ENCODE peak calls at places on chromosomes 4 and X, in four cellular contexts. Y is left lung, T is small intestine, M is heart right ventricle. F is an unnamed sample. For H3K4me1, the result is how much of the 10 kb centered on the place peaks cover.

GRCh38 chrX:153606503-153606902 is 7.6 kb upstream of the CCNQ start:
- DNase-seq in Y (no peak), M (no peak), T (no peak), F (no peak)

GRCh38 chr4:7291372-7292135 is 99.2 kb downstream of the SORCS2 start:
- DNase-seq in T (no peak), Y (peak), M (peak), F (no peak)

GRCh38 chr4:10180927-10181744 is 64.5 kb upstream of the WDR1 start:
- DNase-seq in T (no peak), M (no peak), Y (no peak), F (no peak)

GRCh38 chrX:38166478-38167083 is 54.1 kb downstream of the SRPX start:
- DNase-seq in M (no peak), Y (no peak), T (peak), F (peak)

GRCh38 chr4:63296773-63297172 is 1112.5 kb downstream of the TECRL start:
- DNase-seq in M (no peak), T (no peak), Y (no peak), F (no peak)

GRCh38 chr4:64545593-64545992 is 136.3 kb upstream of the TECRL start:
- DNase-seq in Y (peak), M (no peak), T (no peak), F (no peak)

GRCh38 chr4:128636906-128637305 is 172.6 kb upstream of the JADE1 start:
- DNase-seq in M (no peak), Y (no peak), T (no peak), F (no peak)

GRCh38 chr4:18318682-18319410 is 297.3 kb upstream of the LCORL start:
- DNase-seq in Y (peak), T (peak), M (peak), F (no peak)

GRCh38 chr4:123110147-123110546 is 187.8 kb upstream of the NUDT6 start:
- DNase-seq in Y (no peak), M (no peak), T (no peak), F (no peak)

GRCh38 chrX:150926304-150926703 is 27.8 kb upstream of the CD99L2 start:
- DNase-seq in M (no peak), T (no peak), Y (no peak), F (no peak)

GRCh38 chrX:154123241-154124219 is 20.5 kb upstream of the OPN1LW start:
- DNase-seq in T (peak), Y (peak), M (peak), F (peak)

GRCh38 chr4:170522427-170522970 is 432.7 kb upstream of the AADAT start:
- DNase-seq in T (no peak), M (no peak), Y (no peak), F (no peak)

GRCh38 chr4:183249854-183250253 is 70.2 kb downstream of the CLDN22 start:
- DNase-seq in Y (no peak), T (peak), M (no peak), F (no peak)

GRCh38 chr4:82748781-82749504 is 49.7 kb downstream of the SCD5 start:
- DNase-seq in M (no peak), Y (no peak), T (no peak), F (no peak)

GRCh38 chr4:4631150-4631549 is 89.3 kb upstream of the STX18 start:
- DNase-seq in T (no peak), Y (no peak), M (no peak), F (no peak)

GRCh38 chr4:22237155-22237751 is 278.6 kb downstream of the ADGRA3 start:
- DNase-seq in M (peak), T (peak), Y (peak), F (peak)

GRCh38 chr4:22238742-22239141 is 277.1 kb downstream of the ADGRA3 start:
- DNase-seq in M (no peak), Y (peak), T (peak), F (peak)

GRCh38 chr4:22240814-22241213 is 275.1 kb downstream of the ADGRA3 start:
- DNase-seq in T (no peak), M (no peak), Y (no peak), F (no peak)

GRCh38 chr4:22235798-22236197 is 280.1 kb downstream of the ADGRA3 start:
- DNase-seq in T (no peak), M (peak), Y (no peak), F (no peak)

GRCh38 chr4:22237846-22238513 is 277.9 kb downstream of the ADGRA3 start:
- DNase-seq in Y (no peak), M (no peak), T (peak), F (peak)
- H3K27ac ChIP-seq in Y (no peak), M (no peak), T (peak), F (peak)

GRCh38 chr4:165209796-165210195 is 2.4 kb downstream of the KLHL2 start:
- DNase-seq in T (no peak), Y (no peak), M (no peak), F (no peak)
- H3K4me1 ChIP-seq in T (under half), Y (half or more), M (under half), F (under half)

GRCh38 chr4:119501740-119502139 is 126.9 kb downstream of the PDE5A start:
- DNase-seq in M (no peak), Y (no peak), T (no peak), F (no peak)

GRCh38 chr4:119493419-119493818 is 135.2 kb downstream of the PDE5A start:
- DNase-seq in M (no peak), Y (no peak), T (peak), F (no peak)

GRCh38 chr4:119498520-119498919 is 130.1 kb downstream of the PDE5A start:
- DNase-seq in Y (no peak), M (peak), T (no peak), F (no peak)
- H3K27ac ChIP-seq in Y (peak), M (peak), T (no peak), F (no peak)

GRCh38 chr4:84381759-84382158 is 117.3 kb downstream of the NKX6-1 start:
- DNase-seq in M (no peak), Y (no peak), T (no peak), F (no peak)
- H3K4me1 ChIP-seq in M (under half), Y (under half), T (under half), F (under half)

GRCh38 chr4:109966891-109967481 is 54.3 kb downstream of the EGF start:
- DNase-seq in T (peak), M (no peak), Y (no peak), F (no peak)

GRCh38 chr4:109967798-109968520 is 55.3 kb downstream of the EGF start:
- DNase-seq in T (peak), M (no peak), Y (no peak), F (peak)

GRCh38 chr4:109972786-109973528 is 60.3 kb downstream of the EGF start:
- DNase-seq in Y (no peak), T (peak), M (no peak), F (peak)

GRCh38 chr4:109969087-109969486 is 56.4 kb downstream of the EGF start:
- DNase-seq in M (no peak), Y (no peak), T (no peak), F (no peak)

DNA sequence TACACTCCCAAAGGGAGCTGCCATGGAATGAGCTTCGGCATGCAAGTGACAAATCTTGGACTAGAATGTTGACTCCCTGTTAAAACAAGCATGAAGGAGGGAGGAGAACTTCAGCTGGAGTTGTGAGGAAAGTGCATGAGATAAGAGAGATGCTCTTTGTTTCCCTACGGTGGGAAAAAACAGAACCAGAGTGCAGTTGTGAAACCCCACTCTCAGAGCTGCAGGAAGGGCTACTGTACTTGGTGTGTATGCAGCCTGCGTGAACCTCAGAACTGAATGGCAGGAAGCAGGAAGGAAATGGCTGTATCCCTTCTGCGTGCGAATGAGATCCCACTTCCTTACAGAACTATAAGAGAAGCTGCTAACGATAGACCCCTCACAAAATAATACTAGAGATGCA is 57.2 kb downstream of the EGF start:
- DNase-seq in Y (no peak), T (no peak), M (no peak), F (no peak)
- H3K27ac ChIP-seq in Y (no peak), T (no peak), M (no peak), F (no peak)

DNA sequence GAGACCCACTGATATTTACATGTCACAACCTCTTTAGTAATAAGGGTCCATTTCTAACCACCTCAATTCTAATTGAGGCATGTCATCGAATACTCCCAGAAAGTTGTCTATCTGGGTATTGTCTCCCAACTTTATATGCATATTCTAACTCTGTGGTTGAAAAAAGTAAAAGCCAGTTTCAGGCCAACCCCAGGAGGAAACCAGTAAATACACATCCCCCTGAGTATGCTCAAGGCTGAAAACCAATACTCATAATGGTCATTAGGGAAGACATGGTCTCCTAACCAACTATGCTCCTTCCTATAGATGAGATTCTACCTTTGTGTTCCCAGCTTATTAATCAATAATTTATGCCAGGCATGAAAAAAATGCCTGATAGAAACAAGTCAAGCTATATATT is 96.6 kb downstream of the SH3KBP1 start:
- DNase-seq in T (no peak), M (no peak), Y (no peak), F (no peak)
- H3K4me1 ChIP-seq in T (under half), M (under half), Y (under half), F (under half)

GRCh38 chrX:18888281-18888680 is 95.6 kb downstream of the PHKA2 start:
- DNase-seq in Y (no peak), M (no peak), T (no peak), F (no peak)
- H3K27ac ChIP-seq in Y (peak), M (peak), T (no peak), F (no peak)

GRCh38 chr4:84948056-84948455 is 18.4 kb downstream of the WDFY3 start:
- DNase-seq in M (no peak), Y (no peak), T (no peak), F (no peak)

GRCh38 chr4:84952776-84953175 is 13.7 kb downstream of the WDFY3 start:
- DNase-seq in Y (no peak), M (no peak), T (no peak), F (no peak)

GRCh38 chr4:84956014-84956413 is 10.5 kb downstream of the WDFY3 start:
- DNase-seq in T (no peak), M (no peak), Y (no peak), F (no peak)

GRCh38 chr4:84955168-84955567 is 11.3 kb downstream of the WDFY3 start:
- DNase-seq in T (no peak), M (no peak), Y (no peak), F (no peak)

GRCh38 chr4:84952004-84952403 is 14.5 kb downstream of the WDFY3 start:
- DNase-seq in Y (no peak), T (no peak), M (no peak), F (no peak)
- H3K4me1 ChIP-seq in Y (half or more), T (under half), M (half or more), F (under half)